ENCODE peak calls at places on chromosomes 4 and X, in eight cellular contexts. X, J, L, G, N, K, V and M are unnamed samples.

GRCh38 chrX:39990388-39990787 is 107.4 kb downstream of the BCOR start:
- DNase-seq in X (no peak), J (no peak), L (no peak), G (no peak), N (no peak), K (no peak), V (no peak), M (no peak)

GRCh38 chr4:3460926-3461325 is 2.2 kb upstream of the DOK7 start:
- DNase-seq in X (no peak), J (no peak), L (no peak), G (no peak), N (no peak), K (no peak), V (no peak), M (no peak)

GRCh38 chrX:79107891-79108718 is 36.4 kb upstream of the GPR174 start:
- DNase-seq in X (no peak), J (no peak), L (no peak), G (no peak), N (no peak), K (no peak), V (no peak), M (no peak)

GRCh38 chrX:9492901-9493300 is 28.0 kb downstream of the TBL1X start:
- DNase-seq in X (no peak), J (no peak), L (no peak), G (no peak), N (no peak), K (no peak), V (no peak), M (no peak)

GRCh38 chr4:15197005-15197404 is 194.7 kb downstream of the CPEB2 start:
- DNase-seq in X (no peak), J (peak; percentile 51), L (no peak), G (no peak), N (no peak), K (no peak), V (peak; percentile 71), M (no peak)

GRCh38 chrX:1813809-1814208 is 198.9 kb downstream of the ASMT start:
- DNase-seq in X (no peak), J (no peak), L (no peak), G (no peak), N (no peak), K (no peak), V (no peak), M (no peak)

GRCh38 chr4:110624016-110624770 is 1.3 kb upstream of the PITX2 start:
- DNase-seq in X (no peak), J (no peak), L (no peak), G (no peak), N (no peak), K (no peak), V (peak; percentile 10), M (no peak)

GRCh38 chrX:46666831-46667230 is 92.1 kb downstream of the SLC9A7 start:
- DNase-seq in X (no peak), J (peak; percentile 42), L (no peak), G (no peak), N (no peak), K (no peak), V (no peak), M (no peak)

GRCh38 chr4:20359692-20360091 is 108.0 kb downstream of the SLIT2 start:
- DNase-seq in X (no peak), J (no peak), L (no peak), G (no peak), N (no peak), K (no peak), V (no peak), M (no peak)

GRCh38 chr4:83074086-83074704 is 39.2 kb downstream of the COPS4 start:
- DNase-seq in X (peak; percentile 66), J (peak; percentile 88), L (no peak), G (peak; percentile 73), N (peak; percentile 43), K (no peak), V (peak; percentile 89), M (peak; percentile 79)

GRCh38 chrX:9282325-9282724 is 182.5 kb upstream of the TBL1X start:
- DNase-seq in X (no peak), J (no peak), L (no peak), G (no peak), N (no peak), K (no peak), V (no peak), M (no peak)

GRCh38 chrX:151902813-151903591 is 9.7 kb upstream of the MAGEA4 start:
- DNase-seq in X (peak; percentile 33), J (peak; percentile 71), L (no peak), G (peak; percentile 50), N (peak; percentile 55), K (no peak), V (no peak), M (peak; percentile 59)

GRCh38 chr4:3213661-3214250 is 35.2 kb upstream of the MSANTD1 start:
- DNase-seq in X (no peak), J (no peak), L (no peak), G (no peak), N (no peak), K (no peak), V (no peak), M (no peak)

GRCh38 chr4:139844459-139845036 is 178.9 kb downstream of the MGST2 start:
- DNase-seq in X (no peak), J (no peak), L (no peak), G (no peak), N (no peak), K (no peak), V (no peak), M (no peak)

GRCh38 chr4:115844180-115844579 is 730.8 kb upstream of the NDST4 start:
- DNase-seq in X (no peak), J (no peak), L (no peak), G (no peak), N (no peak), K (no peak), V (no peak), M (no peak)

GRCh38 chrX:44765556-44765955 is 78.3 kb upstream of the DUSP21 start:
- DNase-seq in X (no peak), J (no peak), L (no peak), G (no peak), N (no peak), K (no peak), V (no peak), M (no peak)

GRCh38 chr4:145098675-145099037 is 545 bp downstream of the ABCE1 start:
- DNase-seq in X (peak; percentile 42), J (peak; percentile 63), L (no peak), G (no peak), N (no peak), K (no peak), V (no peak), M (no peak)

GRCh38 chr4:4849106-4849505 is 10.4 kb upstream of the MSX1 start:
- DNase-seq in X (no peak), J (no peak), L (no peak), G (no peak), N (no peak), K (no peak), V (no peak), M (no peak)

GRCh38 chr4:6779667-6780565 is 2.6 kb upstream of the KIAA0232 start:
- DNase-seq in X (no peak), J (peak; percentile 59), L (no peak), G (no peak), N (peak; percentile 23), K (no peak), V (peak; percentile 71), M (no peak)
- TF ChIP-seq CTCF in X (no peak), J (no peak), L (no peak), G (no peak), N (peak; percentile 28), K (no peak), V (no peak), M (no peak)

DNA sequence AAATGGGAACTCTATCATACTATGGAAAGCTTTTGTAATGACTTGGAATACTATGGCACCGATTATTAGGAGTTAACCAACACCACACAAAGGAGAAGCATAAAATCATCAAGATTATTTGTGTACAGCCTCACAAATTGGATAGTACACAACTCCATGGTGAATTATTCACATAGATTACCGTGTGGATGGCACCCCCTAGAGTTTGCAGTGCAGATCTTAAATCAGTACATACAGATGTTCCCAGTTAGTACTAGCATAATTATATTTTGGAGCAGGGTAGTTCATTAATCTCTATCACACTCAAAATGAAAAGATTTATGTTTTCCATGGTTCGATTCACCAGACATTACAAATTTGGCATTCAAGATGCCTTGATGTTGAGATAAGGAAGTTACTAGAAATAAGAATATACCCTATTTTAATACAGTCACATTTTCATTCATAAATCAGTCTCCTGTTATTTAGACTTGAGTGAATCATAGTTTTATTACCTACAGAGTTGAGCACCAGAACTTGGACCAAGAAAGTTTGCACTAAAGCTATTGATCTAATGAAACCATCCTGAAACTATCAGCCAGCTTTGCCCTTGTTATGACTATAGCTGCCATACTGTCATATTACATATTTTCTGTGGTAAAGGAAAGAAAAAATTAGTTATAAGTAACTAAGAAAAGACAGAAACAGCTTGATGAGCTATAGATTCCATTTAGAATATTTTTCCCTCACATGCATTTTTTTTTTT is 531.8 kb downstream of the GLUD2 start:
- DNase-seq in X (peak; percentile 26), J (no peak), L (no peak), G (no peak), N (no peak), K (no peak), V (peak; percentile 3), M (no peak)
- TF ChIP-seq CTCF in X (peak; percentile 18), J (no peak), L (no peak), G (peak; percentile 21), N (no peak), K (peak; percentile 46), V (peak; percentile 41), M (peak; percentile 21)

GRCh38 chr4:55635760-55636621 is at the start of gene NMU:
- DNase-seq in X (peak; percentile 57), J (no peak), L (peak; percentile 61), G (no peak), N (no peak), K (peak; percentile 61), V (peak; percentile 78), M (no peak)
- TF ChIP-seq CTCF in X (no peak), J (no peak), L (no peak), G (no peak), N (no peak), K (no peak), V (no peak), M (no peak)

DNA sequence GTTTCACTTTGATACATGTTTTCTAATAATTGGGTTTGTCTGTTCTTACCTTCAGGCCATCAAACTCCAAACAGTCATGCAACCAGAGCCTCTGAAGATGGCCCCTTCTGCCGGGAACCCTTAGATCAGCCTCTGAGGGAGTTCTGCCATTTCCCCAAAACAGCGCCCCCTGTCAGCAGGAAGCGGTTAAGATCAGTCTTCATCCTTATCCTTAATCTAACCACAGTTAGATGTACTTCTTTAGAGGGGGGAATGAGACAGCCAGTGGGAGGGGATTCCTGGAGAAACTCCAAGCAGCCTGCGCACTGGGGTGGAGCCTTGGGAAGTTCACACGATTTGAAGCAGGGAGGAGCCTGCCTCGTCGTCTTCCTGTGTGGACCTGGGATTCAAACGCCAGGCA is 185.4 kb downstream of the INPP4B start:
- DNase-seq in X (no peak), J (no peak), L (no peak), G (no peak), N (no peak), K (no peak), V (peak; percentile 18), M (no peak)
- TF ChIP-seq CTCF in X (no peak), J (no peak), L (no peak), G (no peak), N (peak; percentile 7), K (peak; percentile 7), V (peak; percentile 58), M (no peak)